ENCODE peak calls at places on chromosomes 5 and 9, in six cellular contexts. K is DMS79 treated with DMSO at 0.1 percent for 48 hours; P is mammary epithelial cell; Z is A172; H is cardiac muscle cell; U is stimulated activated CD8-positive, alpha-beta memory T cell treated with anti-CD3 and anti-CD28 coated beads, Interleukin-4, amount 100 ng/mL, for 48 hours. F is an unnamed sample.

GRCh38 chr9:98899399-98900056 is 44.2 kb upstream of the COL15A1 start:
- DNase-seq in K (peak; percentile 0), Z (peak; percentile 83), H (peak; percentile 91), P (peak; percentile 55), U (no peak), F (peak; percentile 37)

GRCh38 chr9:127835930-127836586 is 18.4 kb downstream of the ENG start:
- DNase-seq in H (peak; percentile 73), Z (no peak), U (peak; percentile 66), P (no peak), K (no peak), F (no peak)

GRCh38 chr9:33130501-33130900 is 36.6 kb downstream of the B4GALT1 start:
- DNase-seq in Z (peak; percentile 29), P (peak; percentile 53), U (no peak), H (peak; percentile 82), K (no peak), F (peak; percentile 27)

GRCh38 chr5:372911-373709 is 51.6 kb downstream of the AHRR start:
- DNase-seq in H (no peak), K (peak; percentile 37), P (no peak), U (peak; percentile 58), Z (no peak), F (no peak)

GRCh38 chr5:59357421-59357977 is 536.0 kb downstream of the PDE4D start:
- DNase-seq in Z (no peak), K (peak; percentile 41), P (no peak), H (peak; percentile 87), U (no peak), F (no peak)

GRCh38 chr5:78005021-78005785 is 229.1 kb upstream of the TBCA start:
- DNase-seq in K (no peak), H (peak; percentile 62), P (no peak), Z (no peak), U (no peak), F (peak; percentile 59)

GRCh38 chr5:91636351-91636750 is 253.2 kb upstream of the ARRDC3 start:
- DNase-seq in K (no peak), P (no peak), Z (no peak), U (no peak), H (no peak), F (no peak)

GRCh38 chr5:41305056-41305455 is 91.7 kb upstream of the C6 start:
- DNase-seq in K (no peak), Z (no peak), P (no peak), U (no peak), H (no peak), F (no peak)

GRCh38 chr9:122904466-122904822 is 715 bp downstream of the RC3H2 start:
- DNase-seq in K (peak; percentile 25), P (peak; percentile 47), U (peak; percentile 54), H (peak; percentile 48), Z (peak; percentile 51), F (peak; percentile 50)

GRCh38 chr5:82719368-82719767 is 357.8 kb downstream of the TMEM167A start:
- DNase-seq in P (no peak), K (no peak), Z (no peak), H (peak; percentile 68), U (no peak), F (peak; percentile 17)

GRCh38 chr9:81560851-81561732 is 128.3 kb downstream of the TLE1 start:
- DNase-seq in H (peak; percentile 26), Z (peak; percentile 68), U (no peak), K (no peak), P (peak; percentile 32), F (peak; percentile 11)

GRCh38 chr5:136188859-136189258 is 4.1 kb downstream of the SMIM32 start:
- DNase-seq in K (no peak), H (no peak), Z (no peak), P (no peak), U (no peak), F (no peak)

GRCh38 chr5:23284656-23285055 is 222.8 kb upstream of the PRDM9 start:
- DNase-seq in Z (no peak), P (no peak), U (no peak), H (no peak), K (no peak), F (no peak)

GRCh38 chr5:65329266-65329665 is 152.5 kb downstream of the ADAMTS6 start:
- DNase-seq in Z (no peak), H (peak; percentile 36), P (no peak), K (no peak), U (no peak), F (no peak)

GRCh38 chr5:137594717-137595116 is 95.6 kb upstream of the SPOCK1 start:
- DNase-seq in P (no peak), K (no peak), U (no peak), Z (no peak), H (peak; percentile 23), F (no peak)

GRCh38 chr9:126226991-126227937 is 99.4 kb upstream of the MVB12B start:
- DNase-seq in K (no peak), H (no peak), Z (no peak), U (no peak), P (no peak), F (no peak)

GRCh38 chr5:1435369-1435768 is 9.9 kb downstream of the SLC6A3 start:
- DNase-seq in P (no peak), K (no peak), U (no peak), H (no peak), Z (no peak), F (no peak)

GRCh38 chr9:78005231-78006002 is 26.2 kb downstream of the GNAQ start:
- DNase-seq in H (no peak), U (no peak), Z (no peak), P (no peak), K (no peak), F (no peak)

GRCh38 chr9:121844090-121844489 is 192.7 kb downstream of the DAB2IP start:
- DNase-seq in U (no peak), Z (peak; percentile 14), P (no peak), H (peak; percentile 24), K (no peak), F (no peak)

GRCh38 chr9:92759990-92760893 is 4.4 kb downstream of the BICD2 start:
- DNase-seq in K (no peak), H (no peak), P (no peak), Z (no peak), U (no peak), F (no peak)

GRCh38 chr9:133187561-133188005 is 21.5 kb downstream of the OBP2B start:
- DNase-seq in K (no peak), P (no peak), H (no peak), U (no peak), Z (no peak), F (no peak)